ENCODE peak calls at places on chromosome 14, in four cellular contexts. N is cardiac muscle cell, G is prostate gland, J is lower lobe of right lung. A is an unnamed sample.

GRCh38 chr14:90903101-90903500 is 86.9 kb upstream of the TTC7B start:
- DNase-seq in G (peak), J (no peak), N (peak), A (peak)

GRCh38 chr14:49961270-49962222 is 68.7 kb downstream of the ARF6 start:
- DNase-seq in N (no peak), G (peak), J (no peak), A (peak)

GRCh38 chr14:81018714-81019512 is 63.5 kb downstream of the TSHR start:
- DNase-seq in N (no peak), G (no peak), J (no peak), A (no peak)

GRCh38 chr14:104734051-104734587 is 10.1 kb downstream of the ADSS1 start:
- DNase-seq in N (no peak), G (no peak), J (no peak), A (no peak)

GRCh38 chr14:56244138-56244789 is 126.1 kb downstream of the PELI2 start:
- DNase-seq in N (no peak), G (no peak), J (no peak), A (no peak)

GRCh38 chr14:52661314-52661713 is 34.0 kb downstream of the ERO1A start:
- DNase-seq in G (no peak), J (no peak), N (no peak), A (no peak)

GRCh38 chr14:42224053-42224888 is 617.6 kb downstream of the LRFN5 start:
- DNase-seq in J (no peak), N (peak), G (peak), A (peak)

GRCh38 chr14:63174760-63175191 is 29.5 kb upstream of the RHOJ start:
- DNase-seq in G (peak), N (peak), J (no peak), A (peak)

GRCh38 chr14:69571879-69572633 is 2.6 kb downstream of the CCDC177 start:
- DNase-seq in N (peak), J (peak), G (no peak), A (peak)

GRCh38 chr14:63457498-63457897 is 85.7 kb downstream of the PPP2R5E start:
- DNase-seq in N (no peak), G (no peak), J (no peak), A (no peak)

GRCh38 chr14:33950320-33951182 is at the start of gene EGLN3:
- DNase-seq in N (peak), J (peak), G (peak), A (peak)

GRCh38 chr14:52876311-52876710 is 74.5 kb downstream of the FERMT2 start:
- DNase-seq in G (no peak), N (no peak), J (no peak), A (no peak)

DNA sequence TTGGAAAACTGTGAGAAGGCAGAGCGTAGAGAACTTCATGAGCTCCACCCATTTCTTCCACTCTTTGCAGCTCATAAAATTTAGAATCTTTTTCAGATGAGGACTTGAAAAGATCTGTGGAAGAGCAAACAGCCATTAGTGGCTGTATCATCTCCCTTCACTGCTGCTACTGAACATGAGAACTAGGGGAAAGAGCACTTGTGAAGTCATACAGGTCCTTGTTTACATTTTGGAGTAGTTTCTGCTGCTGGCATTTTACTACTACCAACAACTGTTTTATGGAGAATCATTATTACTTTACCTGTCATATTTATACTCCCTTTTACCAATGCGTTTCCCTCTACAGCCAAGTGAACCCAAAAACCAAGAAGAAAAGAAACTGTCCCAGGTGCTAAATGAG is 41.0 kb downstream of the RPGRIP1 start:
- DNase-seq in J (no peak), N (no peak), G (no peak), A (no peak)
- H3K4me3 ChIP-seq in J (no peak), N (no peak), G (no peak), A (no peak)

DNA sequence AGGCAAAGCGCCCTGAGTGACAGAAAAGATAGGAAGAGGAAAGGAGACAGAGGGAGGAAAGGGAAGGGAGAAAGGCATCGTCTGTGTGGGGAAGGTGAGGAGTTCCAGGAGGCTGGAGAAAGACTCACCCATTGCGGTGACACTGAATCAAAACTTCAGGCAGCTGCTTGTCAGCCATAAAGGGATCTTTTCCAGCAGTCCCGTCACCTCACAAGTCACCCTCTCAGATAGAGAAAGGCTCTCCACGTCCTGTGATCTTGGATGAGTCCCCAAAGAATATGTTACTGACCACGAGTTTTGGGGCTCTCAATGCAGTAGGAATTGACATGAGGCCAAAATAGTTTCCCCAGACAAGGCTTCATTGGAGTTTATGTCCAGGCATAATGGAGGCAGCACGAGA is 9.8 kb upstream of the GMFB start:
- DNase-seq in N (no peak), G (no peak), J (no peak), A (no peak)
- H3K4me3 ChIP-seq in N (no peak), G (no peak), J (no peak), A (no peak)

GRCh38 chr14:51056431-51056830 is 38.5 kb downstream of the TRIM9 start:
- DNase-seq in J (no peak), G (no peak), N (no peak), A (no peak)

GRCh38 chr14:51053157-51053556 is 41.7 kb downstream of the TRIM9 start:
- DNase-seq in G (no peak), J (no peak), N (no peak), A (no peak)

GRCh38 chr14:51058382-51058781 is 36.5 kb downstream of the TRIM9 start:
- DNase-seq in N (no peak), G (no peak), J (no peak), A (no peak)
- H3K4me3 ChIP-seq in N (no peak), G (no peak), J (no peak), A (no peak)

GRCh38 chr14:74083784-74084276 is 423 bp downstream of the ALDH6A1 start:
- DNase-seq in N (no peak), J (no peak), G (no peak), A (no peak)

GRCh38 chr14:74081491-74081890 is 2.8 kb downstream of the ALDH6A1 start:
- DNase-seq in G (no peak), J (no peak), N (no peak), A (no peak)

GRCh38 chr14:74085047-74085637 is 386 bp downstream of the LIN52 start:
- DNase-seq in G (no peak), J (no peak), N (peak), A (no peak)

GRCh38 chr14:74084277-74085046 is at the start of the genes ALDH6A1 and LIN52:
- DNase-seq in N (peak), J (peak), G (peak), A (peak)

GRCh38 chr14:74083161-74083560 is 1.1 kb downstream of the ALDH6A1 start:
- DNase-seq in G (no peak), N (no peak), J (no peak), A (no peak)
- H3K4me3 ChIP-seq in G (peak), N (peak), J (peak), A (peak)

GRCh38 chr14:71532349-71532748 is 399.9 kb upstream of the RGS6 start:
- DNase-seq in J (no peak), N (no peak), G (no peak), A (no peak)

GRCh38 chr14:71532790-71533189 is 399.4 kb upstream of the RGS6 start:
- DNase-seq in N (no peak), G (no peak), J (no peak), A (no peak)

GRCh38 chr14:71534506-71534905 is 397.7 kb upstream of the RGS6 start:
- DNase-seq in J (no peak), N (no peak), G (no peak), A (no peak)

GRCh38 chr14:71533396-71533795 is 398.8 kb upstream of the RGS6 start:
- DNase-seq in N (no peak), G (no peak), J (no peak), A (no peak)

GRCh38 chr14:71533800-71534199 is 398.4 kb upstream of the RGS6 start:
- DNase-seq in N (no peak), J (no peak), G (no peak), A (no peak)
- H3K4me3 ChIP-seq in N (no peak), J (no peak), G (no peak), A (no peak)

GRCh38 chr14:99968156-99968920 is 96.9 kb upstream of the EVL start:
- DNase-seq in N (no peak), G (no peak), J (no peak), A (no peak)
- H3K4me3 ChIP-seq in N (no peak), G (no peak), J (no peak), A (no peak)

GRCh38 chr14:65170318-65170717 is 68.0 kb upstream of the MAX start:
- DNase-seq in N (no peak), G (no peak), J (no peak), A (no peak)

GRCh38 chr14:65170768-65171251 is 68.5 kb upstream of the MAX start:
- DNase-seq in N (peak), J (no peak), G (no peak), A (no peak)

GRCh38 chr14:65169351-65169750 is 67.0 kb upstream of the MAX start:
- DNase-seq in G (no peak), N (no peak), J (no peak), A (no peak)

GRCh38 chr14:65177551-65177950 is 75.2 kb upstream of the MAX start:
- DNase-seq in N (no peak), G (no peak), J (no peak), A (no peak)

DNA sequence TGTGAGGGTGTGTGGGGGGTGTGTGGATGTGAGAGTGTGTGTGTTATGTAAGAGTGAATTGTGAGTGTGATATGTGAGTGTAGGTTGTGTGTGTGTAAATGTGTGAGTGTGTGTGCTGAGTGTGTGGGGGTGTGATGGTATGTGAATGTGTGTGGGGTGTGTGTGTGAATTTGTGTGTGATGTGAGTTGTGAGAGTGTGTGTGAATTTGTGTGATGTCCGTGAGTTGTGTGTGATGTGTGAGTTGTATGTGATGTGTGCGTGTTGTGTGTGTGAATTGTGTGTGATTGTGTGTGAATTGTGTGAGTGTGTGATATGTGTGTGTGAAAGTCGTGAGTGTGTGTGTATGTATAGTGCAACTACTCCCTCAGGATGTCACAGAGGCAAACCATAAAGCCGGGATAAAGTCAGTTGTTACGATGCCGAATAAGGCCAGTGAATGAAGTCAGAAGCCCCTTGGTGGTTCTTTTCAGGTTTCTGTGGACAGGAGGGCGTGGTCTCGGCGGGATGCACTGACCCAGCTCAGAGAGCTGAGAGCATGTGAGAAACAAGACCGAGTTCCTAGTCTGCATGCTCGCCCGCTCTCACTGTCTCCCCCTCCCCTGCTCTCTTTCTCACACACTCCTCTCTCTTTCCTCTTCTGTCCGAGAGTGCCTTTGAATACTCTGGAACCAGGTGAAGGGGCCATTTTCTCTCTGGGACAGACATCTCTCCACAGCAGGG is 71.8 kb upstream of the MAX start:
- DNase-seq in G (no peak), N (peak), J (no peak), A (no peak)
- H3K4me3 ChIP-seq in G (no peak), N (no peak), J (no peak), A (no peak)

DNA sequence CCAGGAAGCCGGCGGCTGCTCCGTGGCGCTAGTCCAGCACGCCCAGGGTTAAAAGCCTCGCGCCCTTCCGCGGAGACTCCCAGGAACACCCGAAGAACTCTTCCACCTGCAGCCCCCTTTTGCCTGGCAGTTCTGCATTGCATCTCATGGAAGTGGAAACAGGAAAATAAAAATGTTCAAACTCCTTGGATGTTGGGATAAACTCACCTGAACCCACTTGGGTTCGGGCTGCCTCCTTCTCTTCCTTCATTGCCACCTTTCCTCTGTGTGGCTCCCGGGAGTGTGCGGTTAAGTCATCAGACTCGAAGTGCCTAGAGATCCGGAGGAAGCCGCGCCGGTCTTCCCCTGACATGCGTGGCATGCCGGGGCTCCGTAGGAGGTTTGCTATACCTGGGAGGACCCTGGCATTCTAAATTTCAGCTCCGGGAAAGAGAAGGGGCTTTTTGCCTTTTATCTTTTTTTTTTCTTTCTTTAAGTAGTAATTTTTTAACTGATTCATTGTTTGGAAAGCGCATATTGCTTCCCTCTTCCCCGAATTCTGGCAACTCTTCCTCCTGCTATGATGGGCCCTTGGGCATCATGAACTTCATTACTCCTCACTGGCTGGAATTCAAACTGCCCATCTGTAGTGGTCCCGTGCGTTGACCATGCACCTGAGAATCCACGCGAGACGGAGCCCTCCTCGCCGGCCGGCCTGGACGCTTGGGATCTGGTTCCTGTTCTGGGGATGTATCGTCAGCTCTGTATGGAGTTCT is 931.5 kb downstream of the DIO2 start:
- DNase-seq in G (peak), N (peak), J (peak), A (no peak)
- H3K4me3 ChIP-seq in G (peak), N (peak), J (peak), A (peak)

GRCh38 chr14:23657959-23658470 is 21.9 kb downstream of the DHRS2 start:
- DNase-seq in N (peak), J (no peak), G (no peak), A (no peak)
- H3K4me3 ChIP-seq in N (no peak), J (no peak), G (no peak), A (no peak)

A was measured in LNCaP clone FGC.